ENCODE peak calls at places on chromosomes 11 and 22, in seven cellular contexts. One of them, this sample, is unnamed.

GRCh38 chr11:121163658-121164308 is 62.7 kb downstream of the TECTA start:
- DNase-seq in progenitor cell of endocrine pancreas: no peak
- DNase-seq in glutamatergic neuron: no peak
- DNase-seq in spleen: no peak
- DNase-seq in colonic mucosa: no peak
- DNase-seq in HFFc6: no peak
- DNase-seq in foreskin fibroblast: no peak
- DNase-seq in this sample: no peak

GRCh38 chr22:44163536-44163935 is 17.2 kb upstream of the PARVG start:
- DNase-seq in progenitor cell of endocrine pancreas: no peak
- DNase-seq in spleen: no peak
- DNase-seq in colonic mucosa: no peak
- DNase-seq in foreskin fibroblast: no peak
- DNase-seq in glutamatergic neuron: no peak
- DNase-seq in HFFc6: no peak
- DNase-seq in this sample: no peak

GRCh38 chr11:121741954-121742361 is 289.2 kb upstream of the SORL1-AS1 start:
- DNase-seq in HFFc6: no peak
- DNase-seq in foreskin fibroblast: peak; percentile 10
- DNase-seq in spleen: no peak
- DNase-seq in progenitor cell of endocrine pancreas: no peak
- DNase-seq in colonic mucosa: peak; percentile 27
- DNase-seq in glutamatergic neuron: no peak
- DNase-seq in this sample: no peak

GRCh38 chr11:94959179-94959578 is 14.2 kb downstream of the CWC15 start:
- DNase-seq in progenitor cell of endocrine pancreas: no peak
- DNase-seq in spleen: peak; percentile 43
- DNase-seq in colonic mucosa: no peak
- DNase-seq in foreskin fibroblast: no peak
- DNase-seq in glutamatergic neuron: no peak
- DNase-seq in HFFc6: no peak
- DNase-seq in this sample: no peak

GRCh38 chr11:14819596-14819995 is 72.4 kb downstream of the CYP2R1 start:
- DNase-seq in glutamatergic neuron: no peak
- DNase-seq in foreskin fibroblast: no peak
- DNase-seq in progenitor cell of endocrine pancreas: no peak
- DNase-seq in colonic mucosa: no peak
- DNase-seq in HFFc6: no peak
- DNase-seq in spleen: no peak
- DNase-seq in this sample: no peak

GRCh38 chr11:60842688-60843605 is 1.0 kb downstream of the CCDC86 start:
- DNase-seq in progenitor cell of endocrine pancreas: no peak
- DNase-seq in spleen: no peak
- DNase-seq in foreskin fibroblast: no peak
- DNase-seq in HFFc6: no peak
- DNase-seq in glutamatergic neuron: no peak
- DNase-seq in colonic mucosa: peak; percentile 37
- DNase-seq in this sample: no peak

GRCh38 chr11:119218141-119218878 is 12.2 kb downstream of the CBL start:
- DNase-seq in glutamatergic neuron: no peak
- DNase-seq in progenitor cell of endocrine pancreas: no peak
- DNase-seq in colonic mucosa: no peak
- DNase-seq in foreskin fibroblast: peak; percentile 95
- DNase-seq in spleen: no peak
- DNase-seq in HFFc6: peak; percentile 98
- DNase-seq in this sample: no peak

GRCh38 chr11:57568330-57568766 is 876 bp upstream of the UBE2L6 start:
- DNase-seq in HFFc6: peak; percentile 69
- DNase-seq in progenitor cell of endocrine pancreas: no peak
- DNase-seq in glutamatergic neuron: no peak
- DNase-seq in foreskin fibroblast: peak; percentile 72
- DNase-seq in spleen: no peak
- DNase-seq in colonic mucosa: peak; percentile 91
- DNase-seq in this sample: peak; percentile 85

GRCh38 chr22:50104149-50104548 is 14.3 kb downstream of the MOV10L1 start:
- DNase-seq in HFFc6: no peak
- DNase-seq in spleen: no peak
- DNase-seq in foreskin fibroblast: no peak
- DNase-seq in colonic mucosa: no peak
- DNase-seq in progenitor cell of endocrine pancreas: no peak
- DNase-seq in glutamatergic neuron: no peak
- DNase-seq in this sample: no peak

GRCh38 chr11:59173964-59174663 is 2.2 kb downstream of the DTX4 start:
- DNase-seq in colonic mucosa: peak; percentile 92
- DNase-seq in spleen: no peak
- DNase-seq in progenitor cell of endocrine pancreas: no peak
- DNase-seq in HFFc6: no peak
- DNase-seq in foreskin fibroblast: no peak
- DNase-seq in glutamatergic neuron: no peak
- DNase-seq in this sample: peak; percentile 97

GRCh38 chr11:60657880-60658279 is 41.5 kb upstream of the MS4A8 start:
- DNase-seq in glutamatergic neuron: no peak
- DNase-seq in HFFc6: no peak
- DNase-seq in progenitor cell of endocrine pancreas: no peak
- DNase-seq in foreskin fibroblast: no peak
- DNase-seq in spleen: no peak
- DNase-seq in colonic mucosa: peak; percentile 33
- DNase-seq in this sample: no peak

GRCh38 chr11:63869171-63869591 is 30.3 kb downstream of the MARK2 start:
- DNase-seq in colonic mucosa: peak; percentile 84
- DNase-seq in HFFc6: no peak
- DNase-seq in glutamatergic neuron: no peak
- DNase-seq in foreskin fibroblast: no peak
- DNase-seq in spleen: no peak
- DNase-seq in progenitor cell of endocrine pancreas: no peak
- DNase-seq in this sample: no peak

GRCh38 chr11:110128161-110128560 is 35.0 kb downstream of the ZC3H12C start:
- DNase-seq in foreskin fibroblast: peak; percentile 69
- DNase-seq in HFFc6: no peak
- DNase-seq in glutamatergic neuron: no peak
- DNase-seq in progenitor cell of endocrine pancreas: no peak
- DNase-seq in colonic mucosa: no peak
- DNase-seq in spleen: no peak
- DNase-seq in this sample: no peak

GRCh38 chr22:48722661-48723060 is 1105.0 kb downstream of the BRD1 start:
- DNase-seq in spleen: peak; percentile 62
- DNase-seq in progenitor cell of endocrine pancreas: no peak
- DNase-seq in foreskin fibroblast: no peak
- DNase-seq in glutamatergic neuron: no peak
- DNase-seq in HFFc6: no peak
- DNase-seq in colonic mucosa: no peak
- DNase-seq in this sample: no peak

GRCh38 chr22:42194953-42195352 is 64.3 kb upstream of the CYP2D6 start:
- DNase-seq in spleen: no peak
- DNase-seq in progenitor cell of endocrine pancreas: no peak
- DNase-seq in foreskin fibroblast: no peak
- DNase-seq in colonic mucosa: no peak
- DNase-seq in glutamatergic neuron: no peak
- DNase-seq in HFFc6: no peak
- DNase-seq in this sample: no peak

GRCh38 chr22:44622147-44622427 is 79.9 kb upstream of the PRR5 start:
- DNase-seq in spleen: peak; percentile 70
- DNase-seq in glutamatergic neuron: peak; percentile 61
- DNase-seq in HFFc6: no peak
- DNase-seq in progenitor cell of endocrine pancreas: no peak
- DNase-seq in foreskin fibroblast: no peak
- DNase-seq in colonic mucosa: no peak
- DNase-seq in this sample: no peak

GRCh38 chr11:63511349-63511748 is 5.5 kb downstream of the LGALS12 start:
- DNase-seq in progenitor cell of endocrine pancreas: no peak
- DNase-seq in foreskin fibroblast: no peak
- DNase-seq in glutamatergic neuron: no peak
- DNase-seq in colonic mucosa: no peak
- DNase-seq in spleen: no peak
- DNase-seq in HFFc6: no peak
- DNase-seq in this sample: no peak

GRCh38 chr11:76788661-76789442 is 5.7 kb downstream of the TSKU start:
- DNase-seq in glutamatergic neuron: no peak
- DNase-seq in foreskin fibroblast: no peak
- DNase-seq in colonic mucosa: peak; percentile 96
- DNase-seq in HFFc6: no peak
- DNase-seq in spleen: peak; percentile 45
- DNase-seq in progenitor cell of endocrine pancreas: no peak
- DNase-seq in this sample: peak; percentile 74

GRCh38 chr11:47714554-47715081 is 551 bp downstream of the AGBL2 start:
- DNase-seq in foreskin fibroblast: peak; percentile 12
- DNase-seq in spleen: peak; percentile 77
- DNase-seq in HFFc6: no peak
- DNase-seq in glutamatergic neuron: no peak
- DNase-seq in colonic mucosa: peak; percentile 44
- DNase-seq in progenitor cell of endocrine pancreas: no peak
- DNase-seq in this sample: no peak

GRCh38 chr11:115528217-115528616 is 24.0 kb upstream of the CADM1 start:
- DNase-seq in progenitor cell of endocrine pancreas: no peak
- DNase-seq in colonic mucosa: no peak
- DNase-seq in spleen: no peak
- DNase-seq in glutamatergic neuron: no peak
- DNase-seq in foreskin fibroblast: no peak
- DNase-seq in HFFc6: no peak
- DNase-seq in this sample: no peak
- TF ChIP-seq CTCF in progenitor cell of endocrine pancreas: peak; percentile 16
- TF ChIP-seq CTCF in colonic mucosa: no peak
- TF ChIP-seq CTCF in spleen: no peak
- TF ChIP-seq CTCF in glutamatergic neuron: no peak
- TF ChIP-seq CTCF in foreskin fibroblast: no peak
- TF ChIP-seq CTCF in HFFc6: no peak
- TF ChIP-seq CTCF in this sample: no peak

GRCh38 chr11:42766191-42766590 is 545.6 kb upstream of the API5 start:
- DNase-seq in colonic mucosa: no peak
- DNase-seq in foreskin fibroblast: no peak
- DNase-seq in spleen: no peak
- DNase-seq in progenitor cell of endocrine pancreas: no peak
- DNase-seq in glutamatergic neuron: no peak
- DNase-seq in HFFc6: no peak
- DNase-seq in this sample: no peak

GRCh38 chr11:42768576-42768975 is 543.2 kb upstream of the API5 start:
- DNase-seq in glutamatergic neuron: no peak
- DNase-seq in colonic mucosa: no peak
- DNase-seq in HFFc6: no peak
- DNase-seq in progenitor cell of endocrine pancreas: no peak
- DNase-seq in spleen: no peak
- DNase-seq in foreskin fibroblast: no peak
- DNase-seq in this sample: no peak

GRCh38 chr11:42764936-42765335 is 546.9 kb upstream of the API5 start:
- DNase-seq in HFFc6: no peak
- DNase-seq in glutamatergic neuron: no peak
- DNase-seq in foreskin fibroblast: no peak
- DNase-seq in colonic mucosa: no peak
- DNase-seq in progenitor cell of endocrine pancreas: no peak
- DNase-seq in spleen: no peak
- DNase-seq in this sample: no peak

GRCh38 chr11:42772886-42773285 is 538.9 kb upstream of the API5 start:
- DNase-seq in progenitor cell of endocrine pancreas: no peak
- DNase-seq in colonic mucosa: no peak
- DNase-seq in HFFc6: no peak
- DNase-seq in spleen: no peak
- DNase-seq in foreskin fibroblast: no peak
- DNase-seq in glutamatergic neuron: no peak
- DNase-seq in this sample: no peak

DNA sequence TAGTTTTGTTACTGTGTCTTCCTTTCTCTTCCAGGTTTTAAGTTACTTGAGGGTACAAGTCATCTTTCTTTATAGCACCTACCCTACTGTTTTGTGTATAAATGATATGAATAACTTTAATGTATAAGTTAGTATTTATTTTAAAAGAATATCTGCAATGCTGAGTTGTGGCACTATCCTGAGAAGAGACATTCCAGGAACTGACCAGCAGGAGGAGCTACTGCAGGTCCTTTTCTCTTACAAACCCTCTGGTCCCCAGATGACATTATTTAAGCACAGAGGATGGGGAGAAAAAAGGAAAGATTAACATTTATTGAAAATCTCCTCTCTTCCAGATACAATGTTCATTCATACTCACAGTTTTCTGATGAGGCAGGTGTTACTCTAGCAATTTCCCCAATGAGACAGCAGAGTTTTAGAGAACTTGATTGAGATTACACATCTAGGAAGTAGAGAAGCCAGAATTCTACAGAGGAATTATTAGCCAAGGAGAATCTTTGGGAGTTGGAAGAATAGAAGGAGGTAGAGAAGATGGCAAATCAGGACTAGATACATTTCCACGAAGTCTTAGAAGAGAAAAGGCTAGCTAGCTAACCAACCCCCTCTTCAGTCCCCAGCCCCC is 541.2 kb upstream of the API5 start:
- DNase-seq in progenitor cell of endocrine pancreas: no peak
- DNase-seq in HFFc6: no peak
- DNase-seq in foreskin fibroblast: no peak
- DNase-seq in spleen: no peak
- DNase-seq in colonic mucosa: peak; percentile 20
- DNase-seq in glutamatergic neuron: peak; percentile 40
- DNase-seq in this sample: peak; percentile 31
- TF ChIP-seq CTCF in progenitor cell of endocrine pancreas: peak; percentile 82
- TF ChIP-seq CTCF in HFFc6: peak; percentile 66
- TF ChIP-seq CTCF in foreskin fibroblast: peak; percentile 52
- TF ChIP-seq CTCF in spleen: peak; percentile 62
- TF ChIP-seq CTCF in colonic mucosa: no peak
- TF ChIP-seq CTCF in glutamatergic neuron: peak; percentile 88
- TF ChIP-seq CTCF in this sample: peak; percentile 73

GRCh38 chr22:35043251-35043931 is 22.6 kb upstream of the ISX start:
- DNase-seq in progenitor cell of endocrine pancreas: no peak
- DNase-seq in foreskin fibroblast: no peak
- DNase-seq in spleen: no peak
- DNase-seq in glutamatergic neuron: peak; percentile 33
- DNase-seq in HFFc6: no peak
- DNase-seq in colonic mucosa: no peak
- DNase-seq in this sample: no peak
- TF ChIP-seq CTCF in progenitor cell of endocrine pancreas: no peak
- TF ChIP-seq CTCF in foreskin fibroblast: peak; percentile 15
- TF ChIP-seq CTCF in spleen: no peak
- TF ChIP-seq CTCF in glutamatergic neuron: peak; percentile 34
- TF ChIP-seq CTCF in HFFc6: peak; percentile 21
- TF ChIP-seq CTCF in colonic mucosa: peak; percentile 42
- TF ChIP-seq CTCF in this sample: peak; percentile 56

GRCh38 chr11:83125577-83125976 is 31.4 kb upstream of the PCF11 start:
- DNase-seq in HFFc6: no peak
- DNase-seq in spleen: no peak
- DNase-seq in colonic mucosa: no peak
- DNase-seq in foreskin fibroblast: no peak
- DNase-seq in progenitor cell of endocrine pancreas: no peak
- DNase-seq in glutamatergic neuron: no peak
- DNase-seq in this sample: no peak

GRCh38 chr11:83124631-83125424 is 32.1 kb upstream of the PCF11 start:
- DNase-seq in spleen: no peak
- DNase-seq in HFFc6: no peak
- DNase-seq in glutamatergic neuron: no peak
- DNase-seq in foreskin fibroblast: no peak
- DNase-seq in progenitor cell of endocrine pancreas: no peak
- DNase-seq in colonic mucosa: no peak
- DNase-seq in this sample: no peak

GRCh38 chr11:83132191-83132590 is 24.7 kb upstream of the PCF11 start:
- DNase-seq in colonic mucosa: no peak
- DNase-seq in HFFc6: no peak
- DNase-seq in progenitor cell of endocrine pancreas: no peak
- DNase-seq in foreskin fibroblast: no peak
- DNase-seq in spleen: no peak
- DNase-seq in glutamatergic neuron: no peak
- DNase-seq in this sample: no peak

GRCh38 chr11:83122766-83123165 is 34.2 kb upstream of the PCF11 start:
- DNase-seq in progenitor cell of endocrine pancreas: no peak
- DNase-seq in glutamatergic neuron: no peak
- DNase-seq in spleen: no peak
- DNase-seq in HFFc6: no peak
- DNase-seq in colonic mucosa: no peak
- DNase-seq in foreskin fibroblast: no peak
- DNase-seq in this sample: no peak

GRCh38 chr11:83127309-83127636 is 29.7 kb upstream of the PCF11 start:
- DNase-seq in colonic mucosa: no peak
- DNase-seq in glutamatergic neuron: no peak
- DNase-seq in foreskin fibroblast: no peak
- DNase-seq in progenitor cell of endocrine pancreas: no peak
- DNase-seq in spleen: no peak
- DNase-seq in HFFc6: no peak
- DNase-seq in this sample: no peak
- TF ChIP-seq CTCF in colonic mucosa: no peak
- TF ChIP-seq CTCF in glutamatergic neuron: no peak
- TF ChIP-seq CTCF in foreskin fibroblast: no peak
- TF ChIP-seq CTCF in progenitor cell of endocrine pancreas: no peak
- TF ChIP-seq CTCF in spleen: no peak
- TF ChIP-seq CTCF in HFFc6: no peak
- TF ChIP-seq CTCF in this sample: no peak

This sample was measured in Caco-2.